ENCODE peak calls at places on chromosome 6, in nine cellular contexts. K is adipocyte, Y is AG09309, F is bronchial epithelial cell, N is cerebellar cortex, I is Peyer's patch, O is NCI-H1436, P is BJ, L is transverse colon. X is an unnamed sample.

GRCh38 chr6:30813623-30814136 is 69.3 kb upstream of the IER3 start:
- DNase-seq in O (no peak), N (no peak), P (no peak), K (no peak), Y (no peak), I (no peak), F (no peak), L (peak; percentile 23), X (no peak)

GRCh38 chr6:52227495-52227894 is 16.8 kb downstream of the IL17F start:
- DNase-seq in F (no peak), N (no peak), Y (no peak), I (no peak), L (no peak), K (no peak), P (no peak), O (no peak), X (no peak)

GRCh38 chr6:39421383-39422225 is 99.1 kb upstream of the KCNK16 start:
- DNase-seq in K (no peak), P (no peak), F (peak; percentile 29), O (no peak), Y (no peak), I (no peak), N (no peak), L (no peak), X (no peak)

GRCh38 chr6:25248100-25248499 is 31.1 kb upstream of the CARMIL1 start:
- DNase-seq in F (peak; percentile 47), N (no peak), P (no peak), L (no peak), K (peak; percentile 73), O (no peak), Y (peak; percentile 45), I (no peak), X (no peak)

GRCh38 chr6:87396595-87397392 is 11.0 kb upstream of the CFAP206 start:
- DNase-seq in N (no peak), L (no peak), I (no peak), P (no peak), K (no peak), F (no peak), O (peak; percentile 11), Y (no peak), X (no peak)

GRCh38 chr6:109963598-109964170 is 14.4 kb upstream of the GPR6 start:
- DNase-seq in O (no peak), N (no peak), Y (no peak), I (no peak), P (no peak), F (peak; percentile 71), K (no peak), L (no peak), X (no peak)

GRCh38 chr6:69086689-69087088 is 451.6 kb downstream of the ADGRB3 start:
- DNase-seq in K (no peak), Y (no peak), L (no peak), I (no peak), N (no peak), O (no peak), P (no peak), F (no peak), X (no peak)

GRCh38 chr6:141744971-141745370 is 387.8 kb upstream of the GJE1 start:
- DNase-seq in K (no peak), F (no peak), N (no peak), L (no peak), O (no peak), P (no peak), Y (no peak), I (no peak), X (no peak)

GRCh38 chr6:32785781-32786533 is 22.6 kb upstream of the HLA-DQB2 start:
- DNase-seq in Y (peak; percentile 10), K (peak; percentile 72), O (peak; percentile 45), N (peak; percentile 44), L (peak; percentile 28), I (peak; percentile 66), F (peak; percentile 59), P (no peak), X (no peak)

GRCh38 chr6:21679761-21680265 is 86.3 kb downstream of the SOX4 start:
- DNase-seq in P (peak; percentile 63), L (no peak), O (no peak), N (no peak), K (peak; percentile 77), I (no peak), Y (peak; percentile 71), F (peak; percentile 76), X (peak; percentile 54)

GRCh38 chr6:1597121-1597744 is 12.5 kb upstream of the FOXC1 start:
- DNase-seq in O (no peak), F (no peak), K (no peak), P (no peak), Y (no peak), L (no peak), N (no peak), I (no peak), X (no peak)

GRCh38 chr6:16322666-16323312 is 84.4 kb downstream of the GMPR start:
- DNase-seq in P (peak; percentile 76), L (peak; percentile 63), O (peak; percentile 87), N (peak; percentile 18), F (peak; percentile 96), I (peak; percentile 84), Y (no peak), K (peak; percentile 65), X (no peak)

GRCh38 chr6:169639653-169640278 is 62.1 kb downstream of the WDR27 start:
- DNase-seq in O (no peak), I (no peak), F (no peak), K (no peak), N (no peak), L (no peak), Y (no peak), P (no peak), X (no peak)

GRCh38 chr6:17393335-17394191 is at the start of gene CAP2:
- DNase-seq in F (peak; percentile 41), K (peak; percentile 87), Y (no peak), L (peak; percentile 62), I (peak; percentile 49), N (peak; percentile 92), P (peak; percentile 30), O (peak; percentile 22), X (peak; percentile 66)

GRCh38 chr6:26520088-26520839 is 17.9 kb upstream of the HMGN4 start:
- DNase-seq in P (no peak), F (peak; percentile 46), K (peak; percentile 76), L (no peak), Y (no peak), N (peak; percentile 75), O (no peak), I (no peak), X (no peak)

X was measured in AG09319.